ENCODE peak calls at places on chromosomes 2 and 18, in four cellular contexts. S is MM.1S, R is pancreas, K is brain microvascular endothelial cell. B is an unnamed sample.

GRCh38 chr18:75478996-75479870 is 51.7 kb upstream of the SMIM21 start:
- DNase-seq in S (peak; percentile 58), R (no peak), K (peak; percentile 28), B (no peak)

GRCh38 chr2:36677386-36677785 is 19.1 kb upstream of the VIT start:
- DNase-seq in S (peak; percentile 60), R (no peak), K (no peak), B (no peak)

GRCh38 chr2:198441876-198442275 is 637.5 kb downstream of the PLCL1 start:
- DNase-seq in S (no peak), R (no peak), K (no peak), B (no peak)

GRCh38 chr2:204180671-204181070 is 244.1 kb downstream of the ICOS start:
- DNase-seq in S (no peak), R (no peak), K (no peak), B (no peak)

GRCh38 chr2:204177977-204178522 is 241.5 kb downstream of the ICOS start:
- DNase-seq in S (peak; percentile 45), R (peak; percentile 46), K (peak; percentile 20), B (no peak)

GRCh38 chr18:31487251-31488015 is 10.5 kb upstream of the DSG2 start:
- DNase-seq in S (no peak), R (no peak), K (peak; percentile 86), B (no peak)

GRCh38 chr2:98086491-98087446 is at the start of gene VWA3B:
- DNase-seq in S (peak; percentile 52), R (peak; percentile 87), K (peak; percentile 47), B (peak; percentile 83)

GRCh38 chr18:1026930-1027329 is 122.3 kb downstream of the ADCYAP1 start:
- DNase-seq in S (no peak), R (no peak), K (no peak), B (no peak)

GRCh38 chr2:134109725-134110124 is 144.1 kb upstream of the MGAT5 start:
- DNase-seq in S (no peak), R (no peak), K (no peak), B (no peak)

GRCh38 chr2:44291281-44292248 is 16.3 kb downstream of the SLC3A1 start:
- DNase-seq in S (no peak), R (peak; percentile 75), K (peak; percentile 72), B (no peak)

GRCh38 chr2:204357175-204357695 is 188.0 kb upstream of the PARD3B start:
- DNase-seq in S (no peak), R (no peak), K (no peak), B (no peak)

GRCh38 chr2:212929971-212930370 is 221.4 kb downstream of the IKZF2 start:
- DNase-seq in S (no peak), R (no peak), K (no peak), B (no peak)

GRCh38 chr2:66536290-66536673 is 101.4 kb downstream of the MEIS1 start:
- DNase-seq in S (no peak), R (no peak), K (no peak), B (no peak)

GRCh38 chr18:69727912-69728572 is 219.6 kb downstream of the CD226 start:
- DNase-seq in S (no peak), R (no peak), K (no peak), B (no peak)

GRCh38 chr2:231933916-231934401 is 7.8 kb upstream of the NPPC start:
- DNase-seq in S (no peak), R (no peak), K (no peak), B (no peak)

GRCh38 chr2:9234680-9235387 is 28.2 kb downstream of the ASAP2 start:
- DNase-seq in S (no peak), R (no peak), K (peak; percentile 90), B (no peak)

DNA sequence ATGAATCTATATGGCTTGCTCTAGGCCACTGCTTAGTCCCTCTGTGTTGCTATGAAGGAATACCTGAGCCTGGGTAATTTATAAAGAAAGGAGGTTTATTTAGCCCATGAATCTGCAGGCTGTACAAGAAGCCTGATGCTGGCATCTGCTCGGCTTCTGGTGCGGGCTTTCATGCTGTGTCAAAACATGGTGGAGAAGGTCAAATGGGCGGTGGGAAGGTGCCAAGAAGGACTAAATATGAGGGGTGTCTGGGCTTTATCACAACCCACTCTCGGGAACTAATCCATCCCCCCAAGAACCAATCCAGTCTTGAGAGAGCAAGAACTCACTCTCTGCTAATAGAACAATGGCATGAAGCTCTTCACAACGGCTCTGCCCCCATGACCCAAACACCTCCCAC is 481.6 kb downstream of the EIPR1 start:
- DNase-seq in S (no peak), R (no peak), K (no peak), B (no peak)
- H3K4me3 ChIP-seq in S (no peak overlapping the region), R (no peak overlapping the region), K (no peak overlapping the region), B (no peak overlapping the region)

GRCh38 chr2:136122654-136123053 is 4.7 kb upstream of the CXCR4 start:
- DNase-seq in S (no peak), R (no peak), K (no peak), B (no peak)

GRCh38 chr2:136119717-136120675 is 2.0 kb upstream of the CXCR4 start:
- DNase-seq in S (no peak), R (no peak), K (no peak), B (no peak)

GRCh38 chr2:136117909-136118818 is at the start of gene CXCR4:
- DNase-seq in S (peak; percentile 86), R (peak; percentile 36), K (no peak), B (peak; percentile 87)

GRCh38 chr2:136118819-136119716 is 1.1 kb upstream of the CXCR4 start:
- DNase-seq in S (peak; percentile 35), R (no peak), K (no peak), B (peak; percentile 67)

DNA sequence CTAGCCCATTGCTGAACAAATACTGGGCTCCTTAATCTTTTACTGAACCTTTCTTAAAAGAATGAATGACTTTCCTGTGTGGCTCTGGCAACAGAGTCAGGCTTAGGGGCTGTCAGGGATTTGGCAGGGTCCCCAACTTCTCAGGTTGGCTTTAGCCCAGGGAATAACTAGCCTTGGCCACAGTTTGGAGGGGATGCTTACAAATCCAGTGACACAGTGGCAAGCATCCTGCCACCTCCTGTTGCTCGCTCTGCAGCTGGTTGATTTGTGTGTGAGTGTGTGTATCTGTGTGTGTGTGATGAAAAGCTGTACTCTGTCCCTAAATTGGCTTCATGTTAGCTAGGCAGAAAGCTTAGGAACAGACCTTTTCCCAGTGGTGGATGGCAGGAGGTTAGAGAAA is 3.6 kb upstream of the CXCR4 start:
- DNase-seq in S (no peak), R (no peak), K (no peak), B (no peak)
- H3K27me3 ChIP-seq in S (peaks cover 22% of the 10 kb centered on the region), R (peaks cover 4% of the 10 kb centered on the region), K (peaks cover 30% of the 10 kb centered on the region), B (no peaks in the 10 kb centered on the region)

GRCh38 chr2:125386074-125386473 is 1269.9 kb upstream of the GYPC start:
- DNase-seq in S (no peak), R (no peak), K (no peak), B (no peak)
- TF ChIP-seq CTCF in S (no peak), R (no peak), K (no peak), B (no peak)

GRCh38 chr2:72948431-72948830 is 31.1 kb downstream of the EMX1 start:
- DNase-seq in S (no peak), R (no peak), K (no peak), B (no peak)

GRCh38 chr2:72944804-72945449 is 27.6 kb downstream of the EMX1 start:
- DNase-seq in S (no peak), R (no peak), K (no peak), B (no peak)

GRCh38 chr2:72947947-72948346 is 30.6 kb downstream of the EMX1 start:
- DNase-seq in S (no peak), R (no peak), K (no peak), B (no peak)

GRCh38 chr2:72945450-72946019 is 28.2 kb downstream of the EMX1 start:
- DNase-seq in S (no peak), R (no peak), K (no peak), B (no peak)

DNA sequence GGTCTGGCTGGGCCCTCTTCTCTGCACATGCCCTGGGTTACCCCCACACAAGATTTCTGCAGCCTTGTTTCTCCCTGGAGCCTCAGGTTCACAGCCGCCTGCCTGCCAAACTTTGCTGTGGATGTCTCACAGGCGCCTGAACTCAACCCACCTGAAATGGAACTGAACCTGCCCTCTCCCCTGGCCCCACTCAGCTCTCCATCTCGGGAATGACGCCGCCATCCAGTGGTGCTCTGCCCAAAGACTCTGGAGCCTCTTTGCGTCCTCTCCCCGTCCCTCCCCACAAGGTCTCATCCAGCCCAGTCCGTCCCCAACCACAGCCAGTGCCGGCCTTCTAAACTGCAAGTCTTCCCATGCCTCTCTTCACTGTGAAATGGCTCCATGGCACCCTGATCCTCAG is 29.1 kb downstream of the EMX1 start:
- DNase-seq in S (no peak), R (no peak), K (no peak), B (no peak)
- H3K4me3 ChIP-seq in S (no peak overlapping the region), R (no peak overlapping the region), K (no peak overlapping the region), B (no peak overlapping the region)

GRCh38 chr2:157426477-157426994 is 17.4 kb downstream of the CYTIP start:
- DNase-seq in S (no peak), R (no peak), K (no peak), B (no peak)
- H3K27me3 ChIP-seq in S (no peaks in the 10 kb centered on the region), R (no peaks in the 10 kb centered on the region), K (no peaks in the 10 kb centered on the region), B (no peaks in the 10 kb centered on the region)

GRCh38 chr2:169693344-169693743 is 861 bp downstream of the CFAP210 start:
- DNase-seq in S (no peak), R (no peak), K (no peak), B (no peak)
- TF ChIP-seq CTCF in S (peak; percentile 33), R (no peak), K (peak; percentile 26), B (peak; percentile 25)

GRCh38 chr18:3251249-3251962 is 3.8 kb downstream of the MYL12A start:
- DNase-seq in S (no peak), R (no peak), K (no peak), B (no peak)
- H3K4me3 ChIP-seq in S (no peak overlapping the region), R (no peak overlapping the region), K (peak overlapping the region; percentile 26), B (no peak overlapping the region)

GRCh38 chr18:35383136-35383535 is 6.0 kb upstream of the ZNF396 start:
- DNase-seq in S (no peak), R (no peak), K (no peak), B (no peak)
- H3K27me3 ChIP-seq in S (no peaks in the 10 kb centered on the region), R (no peaks in the 10 kb centered on the region), K (no peaks in the 10 kb centered on the region), B (no peaks in the 10 kb centered on the region)

GRCh38 chr2:65387017-65387416 is 45.4 kb downstream of the SPRED2 start:
- DNase-seq in S (no peak), R (no peak), K (no peak), B (no peak)
- TF ChIP-seq CTCF in S (no peak), R (no peak), K (peak; percentile 38), B (peak; percentile 19)

DNA sequence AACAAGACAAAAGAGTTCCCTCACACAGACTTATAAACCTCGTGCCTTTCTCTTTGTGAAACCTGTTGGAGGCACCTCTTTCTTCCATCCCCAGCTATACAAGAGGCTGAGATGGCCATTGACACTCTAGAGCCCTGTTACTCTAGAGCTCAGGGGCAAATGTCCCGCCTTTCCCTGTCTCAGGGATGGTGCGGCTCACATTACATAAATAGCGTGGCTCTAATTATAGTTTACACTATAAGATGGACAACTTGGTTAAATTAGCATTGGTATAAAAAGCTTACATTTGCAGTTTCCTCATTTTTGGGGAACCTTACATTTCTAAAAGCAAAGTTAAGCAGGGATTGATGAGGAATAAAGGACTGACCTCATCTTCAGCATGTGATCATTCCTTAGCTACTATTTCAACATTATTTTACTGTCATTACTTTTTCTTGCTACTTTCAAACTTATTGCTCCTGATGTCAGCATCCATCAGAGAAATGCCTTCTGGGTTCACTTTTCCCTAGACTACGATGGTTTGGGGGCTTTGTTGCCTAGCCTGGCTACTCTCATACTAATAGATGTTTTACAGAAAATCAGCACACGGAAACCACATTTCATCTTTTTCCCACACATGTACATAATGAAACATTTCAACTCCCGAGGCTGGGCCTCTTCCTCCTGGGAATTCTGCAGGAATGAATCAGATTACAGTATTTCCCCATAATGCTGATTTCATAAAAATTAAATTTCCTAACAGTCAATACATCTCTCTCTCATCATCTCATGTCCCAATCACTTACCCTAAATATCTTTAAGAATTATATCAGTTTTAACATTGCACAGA is 40.4 kb downstream of the FTCDNL1 start:
- DNase-seq in S (no peak), R (no peak), K (no peak), B (no peak)
- H3K4me3 ChIP-seq in S (no peak overlapping the region), R (no peak overlapping the region), K (no peak overlapping the region), B (no peak overlapping the region)